ENCODE peak calls at places on chromosomes 16 and 17, in six cellular contexts. M is K562, N is nephron progenitor cell, T is AG04449, C is RWPE1, K is fibroblast of pulmonary artery. P is an unnamed sample.

GRCh38 chr17:68704897-68705296 is 103.7 kb upstream of the FAM20A start:
- DNase-seq in M (no peak), N (no peak), T (peak), C (no peak), K (no peak), P (no peak)

GRCh38 chr16:27920391-27920891 is 143.1 kb downstream of the GSG1L start:
- DNase-seq in M (peak), N (peak), T (no peak), C (peak), K (no peak), P (peak)

GRCh38 chr17:65231662-65232335 is 94.6 kb downstream of the RGS9 start:
- DNase-seq in M (peak), N (peak), T (peak), C (peak), K (peak), P (peak)

GRCh38 chr16:66713076-66713475 is 16.5 kb upstream of the CMTM4 start:
- DNase-seq in M (no peak), N (no peak), T (no peak), C (no peak), K (no peak), P (no peak)

GRCh38 chr16:5042574-5043171 is 8.9 kb upstream of the NAGPA start:
- DNase-seq in M (no peak), N (no peak), T (no peak), C (no peak), K (no peak), P (no peak)

GRCh38 chr17:15398291-15398690 is 56.9 kb upstream of the TEKT3 start:
- DNase-seq in M (no peak), N (no peak), T (no peak), C (no peak), K (peak), P (no peak)

GRCh38 chr16:53968454-53968853 is 264.5 kb downstream of the FTO start:
- DNase-seq in M (no peak), N (no peak), T (no peak), C (no peak), K (no peak), P (no peak)

GRCh38 chr16:2196162-2196980 is at the start of gene CASKIN1:
- DNase-seq in M (peak), N (peak), T (no peak), C (no peak), K (no peak), P (no peak)

GRCh38 chr17:66789961-66790421 is 44.9 kb upstream of the CACNG5 start:
- DNase-seq in M (no peak), N (no peak), T (no peak), C (no peak), K (no peak), P (no peak)

GRCh38 chr17:6279659-6280058 is 155.3 kb downstream of the AIPL1 start:
- DNase-seq in M (no peak), N (peak), T (no peak), C (peak), K (no peak), P (peak)

GRCh38 chr17:31548709-31549108 is 157.2 kb downstream of the RAB11FIP4 start:
- DNase-seq in M (peak), N (no peak), T (no peak), C (no peak), K (no peak), P (no peak)

GRCh38 chr16:57855188-57855587 is 52.9 kb upstream of the KIFC3 start:
- DNase-seq in M (no peak), N (no peak), T (no peak), C (no peak), K (no peak), P (no peak)

GRCh38 chr17:78172284-78173024 is 4.1 kb downstream of the SYNGR2 start:
- DNase-seq in M (no peak), N (no peak), T (no peak), C (no peak), K (no peak), P (no peak)

GRCh38 chr16:23182675-23183485 is at the start of gene SCNN1G:
- DNase-seq in M (no peak), N (peak), T (no peak), C (peak), K (no peak), P (no peak)

GRCh38 chr16:58127634-58128033 is 1.5 kb downstream of the CFAP20 start:
- DNase-seq in M (no peak), N (no peak), T (no peak), C (no peak), K (no peak), P (no peak)

GRCh38 chr16:54241525-54241924 is 45.1 kb downstream of the IRX3 start:
- DNase-seq in M (no peak), N (no peak), T (no peak), C (no peak), K (no peak), P (no peak)

GRCh38 chr17:1907818-1908698 is 78.3 kb downstream of the RPA1 start:
- DNase-seq in M (no peak), N (peak), T (no peak), C (no peak), K (peak), P (no peak)

GRCh38 chr17:49035470-49036269 is 38.5 kb downstream of the IGF2BP1 start:
- DNase-seq in M (peak), N (peak), T (no peak), C (peak), K (peak), P (no peak)

GRCh38 chr17:32794533-32795246 is 82.2 kb downstream of the MYO1D start:
- DNase-seq in M (peak), N (no peak), T (no peak), C (no peak), K (no peak), P (no peak)

GRCh38 chr17:65220732-65221131 is 83.6 kb downstream of the RGS9 start:
- DNase-seq in M (no peak), N (no peak), T (no peak), C (no peak), K (no peak), P (peak)

GRCh38 chr17:39196191-39196819 is 1.2 kb downstream of the CACNB1 start:
- DNase-seq in M (no peak), N (no peak), T (no peak), C (no peak), K (no peak), P (no peak)

GRCh38 chr17:77312786-77313599 is 172.2 kb downstream of the SEC14L1 start:
- DNase-seq in M (no peak), N (no peak), T (no peak), C (no peak), K (peak), P (no peak)

GRCh38 chr16:12010388-12011251 is 34.1 kb downstream of the SNX29 start:
- DNase-seq in M (no peak), N (no peak), T (no peak), C (no peak), K (peak), P (no peak)

GRCh38 chr17:17088511-17089205 is 46.4 kb downstream of the MPRIP start:
- DNase-seq in M (no peak), N (no peak), T (no peak), C (no peak), K (no peak), P (no peak)

GRCh38 chr17:58215685-58216084 is 3.4 kb downstream of the MKS1 start:
- DNase-seq in M (no peak), N (no peak), T (no peak), C (no peak), K (no peak), P (no peak)
- TF ChIP-seq CTCF in M (peak), N (no peak), T (no peak), C (no peak), K (no peak), P (no peak)

DNA sequence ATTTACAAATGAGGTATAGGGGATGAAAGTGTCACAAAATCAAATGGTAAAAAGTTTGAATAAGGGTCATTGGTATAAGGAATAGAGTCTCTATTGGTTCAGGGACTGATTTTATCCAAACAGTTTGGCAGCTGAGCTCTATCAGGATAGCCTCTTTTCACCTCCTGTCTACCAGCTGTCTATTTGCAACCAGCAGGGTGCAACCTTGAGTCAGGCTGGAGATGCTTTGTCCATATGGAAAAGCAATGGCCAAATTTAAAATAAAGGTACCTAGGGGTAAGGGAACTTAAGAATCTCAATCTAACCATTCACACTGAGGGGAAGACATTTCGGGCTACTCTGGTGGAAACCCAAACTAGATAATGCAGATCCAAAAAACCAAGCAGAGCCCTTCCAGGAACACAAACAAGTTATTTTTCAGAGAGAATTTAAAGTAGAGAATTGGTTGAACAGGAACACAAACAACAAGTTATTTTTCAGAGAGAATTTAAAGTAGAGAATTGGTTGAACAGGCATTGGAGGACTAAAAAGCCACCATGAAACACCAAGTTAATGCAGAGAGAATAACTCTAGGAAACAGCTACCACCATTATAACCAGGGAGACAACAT is 12.6 kb upstream of the CA10 start:
- DNase-seq in M (no peak), N (peak), T (no peak), C (peak), K (peak), P (peak)
- TF ChIP-seq CTCF in M (no peak), N (peak), T (no peak), C (peak), K (peak), P (peak)

DNA sequence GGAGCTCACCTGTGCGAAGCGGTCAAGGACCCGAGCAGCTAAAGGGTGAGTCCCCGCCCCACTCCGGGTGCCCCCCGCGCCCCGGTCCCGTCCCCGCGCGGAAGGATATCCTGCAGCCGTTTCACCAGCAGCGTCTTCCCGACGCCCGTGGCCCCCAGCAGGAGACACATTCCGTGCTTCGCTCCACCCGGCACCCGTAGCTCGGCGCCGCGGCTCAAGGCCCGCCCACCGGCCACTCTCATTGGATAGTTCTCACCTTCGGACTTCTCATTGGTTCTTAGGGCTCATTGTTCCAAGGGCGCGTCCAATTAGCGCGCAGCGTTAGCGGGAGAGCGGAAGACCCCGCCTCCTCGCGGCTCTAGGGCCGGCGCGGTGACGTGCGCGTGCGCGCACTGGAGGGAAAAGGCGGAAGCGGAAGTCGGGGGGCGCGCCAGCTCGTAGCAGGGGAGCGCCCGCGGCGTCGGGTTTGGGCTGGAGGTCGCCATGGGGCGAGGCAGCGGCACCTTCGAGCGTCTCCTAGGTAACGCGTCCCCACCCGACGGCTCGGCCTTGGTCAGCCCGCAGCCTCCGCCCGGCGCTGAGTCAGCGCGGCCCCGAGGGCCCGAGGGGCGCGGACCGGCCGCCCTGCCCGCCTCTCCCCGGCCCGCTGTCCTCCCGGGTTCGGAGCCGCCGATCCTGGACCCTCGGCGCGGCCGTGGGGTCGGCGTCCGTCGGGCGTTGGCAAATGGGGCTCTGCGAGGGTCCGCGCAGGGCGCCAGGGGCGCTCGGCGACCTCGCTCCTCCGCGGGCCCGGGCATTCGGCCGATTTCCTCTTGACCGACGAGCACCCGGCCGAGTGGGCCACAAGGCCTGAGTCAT is at the start of the genes ARL16 and HGS:
- DNase-seq in M (peak), N (peak), T (peak), C (peak), K (peak), P (peak)
- TF ChIP-seq CTCF in M (no peak), N (no peak), T (no peak), C (no peak), K (no peak), P (no peak)

GRCh38 chr17:81394377-81394747 is 895 bp upstream of the BAHCC1 start:
- DNase-seq in M (no peak), N (no peak), T (no peak), C (no peak), K (no peak), P (no peak)
- TF ChIP-seq CTCF in M (no peak), N (no peak), T (no peak), C (no peak), K (no peak), P (no peak)

DNA sequence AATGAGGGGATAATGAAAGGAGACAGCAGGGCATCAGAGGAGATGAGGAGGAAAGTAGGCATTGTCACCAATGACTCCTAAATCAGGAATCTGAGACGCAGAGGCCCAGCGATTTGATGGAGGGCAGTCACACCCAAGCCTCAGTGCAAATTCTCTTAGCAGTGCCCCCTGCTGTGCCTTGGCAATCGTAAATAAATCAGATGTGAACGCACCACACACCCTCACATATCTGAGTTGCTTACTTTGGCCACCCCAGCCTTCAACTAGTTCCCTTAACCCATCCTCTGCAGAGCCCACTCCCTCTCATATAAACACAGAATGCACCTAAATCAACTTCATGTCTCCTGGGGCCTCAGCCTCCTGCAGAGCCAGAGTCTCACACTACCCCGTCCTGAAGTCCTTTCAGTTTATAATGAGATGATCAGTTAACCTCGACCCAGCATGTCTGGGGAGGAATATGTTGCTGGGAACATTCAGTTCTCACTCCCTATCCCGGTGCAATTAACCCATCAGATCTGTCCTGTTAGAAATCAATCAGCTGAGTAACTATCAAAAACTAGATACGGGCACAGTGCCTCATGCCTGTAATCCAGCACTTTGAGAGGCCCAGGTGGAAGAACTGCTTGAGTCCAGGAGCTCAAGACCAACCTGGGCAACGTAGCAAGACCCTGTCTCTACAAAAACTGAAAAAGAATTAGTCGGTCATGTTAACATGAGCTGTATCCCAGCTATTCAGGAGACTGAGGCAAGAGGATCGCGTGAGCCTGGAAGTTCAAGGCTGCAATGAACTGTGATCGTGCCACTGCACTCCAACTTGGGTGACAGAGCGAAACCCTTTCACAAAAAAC is 78.4 kb downstream of the SLC39A11 start:
- DNase-seq in M (no peak), N (peak), T (peak), C (no peak), K (no peak), P (peak)
- TF ChIP-seq CTCF in M (no peak), N (no peak), T (no peak), C (no peak), K (no peak), P (peak)

GRCh38 chr16:67968440-67969285 is at the start of gene SLC12A4:
- DNase-seq in M (peak), N (peak), T (no peak), C (peak), K (peak), P (peak)
- TF ChIP-seq CTCF in M (peak), N (no peak), T (no peak), C (no peak), K (no peak), P (no peak)

GRCh38 chr17:60163108-60163784 is 13.5 kb downstream of the CA4 start:
- DNase-seq in M (peak), N (no peak), T (no peak), C (no peak), K (no peak), P (no peak)
- TF ChIP-seq CTCF in M (peak), N (no peak), T (no peak), C (no peak), K (peak), P (no peak)

GRCh38 chr16:50067290-50067853 is 1.6 kb downstream of the HEATR3 start:
- DNase-seq in M (no peak), N (peak), T (no peak), C (peak), K (peak), P (peak)
- TF ChIP-seq CTCF in M (peak), N (peak), T (peak), C (peak), K (peak), P (peak)

GRCh38 chr17:43211480-43212402 is at the start of gene TMEM106A:
- DNase-seq in M (no peak), N (peak), T (peak), C (peak), K (peak), P (peak)
- TF ChIP-seq CTCF in M (no peak), N (peak), T (peak), C (peak), K (peak), P (peak)

P was measured in PC-9.